ENCODE peak calls at places on chromosomes 11 and 22, in seven cellular contexts. M is body of pancreas, V is Peyer's patch, R is spleen, U is K562, W is transverse colon, K is heart left ventricle. J is an unnamed sample.

GRCh38 chr11:45303316-45303715 is 17.2 kb upstream of the SYT13 start:
- DNase-seq in M (no peak), V (no peak), R (no peak), U (no peak), W (no peak), K (no peak), J (no peak)

GRCh38 chr22:41752011-41752975 is 48.2 kb upstream of the CCDC134 start:
- DNase-seq in M (no peak), V (no peak), R (no peak), U (no peak), W (no peak), K (no peak), J (peak)

GRCh38 chr11:11288972-11289616 is 64.0 kb downstream of the CSNK2A3 start:
- DNase-seq in M (no peak), V (no peak), R (no peak), U (no peak), W (no peak), K (no peak), J (no peak)

GRCh38 chr11:63277345-63277943 is 34.0 kb upstream of the SLC22A25 start:
- DNase-seq in M (no peak), V (no peak), R (no peak), U (peak), W (no peak), K (no peak), J (peak)

GRCh38 chr22:50247748-50248147 is 2.9 kb upstream of the TUBGCP6 start:
- DNase-seq in M (peak), V (peak), R (no peak), U (peak), W (peak), K (no peak), J (no peak)

GRCh38 chr11:119699227-119699626 is 29.8 kb downstream of the NECTIN1 start:
- DNase-seq in M (peak), V (peak), R (no peak), U (no peak), W (peak), K (peak), J (peak)

GRCh38 chr11:28383471-28383870 is 275.3 kb downstream of the METTL15 start:
- DNase-seq in M (no peak), V (no peak), R (no peak), U (no peak), W (no peak), K (no peak), J (no peak)

GRCh38 chr11:75028321-75029097 is 39.8 kb downstream of the NEU3 start:
- DNase-seq in M (no peak), V (no peak), R (no peak), U (no peak), W (no peak), K (no peak), J (no peak)

GRCh38 chr11:2814751-2815150 is 70.8 kb downstream of the CDKN1C start:
- DNase-seq in M (no peak), V (no peak), R (peak), U (no peak), W (no peak), K (no peak), J (no peak)

GRCh38 chr11:31240340-31240904 is 129.1 kb downstream of the DCDC1 start:
- DNase-seq in M (peak), V (no peak), R (no peak), U (peak), W (no peak), K (no peak), J (peak)

GRCh38 chr11:130846606-130847005 is 69.7 kb downstream of the SNX19 start:
- DNase-seq in M (no peak), V (no peak), R (no peak), U (no peak), W (no peak), K (no peak), J (peak)

GRCh38 chr22:43971112-43971511 is 15.9 kb downstream of the SAMM50 start:
- DNase-seq in M (no peak), V (no peak), R (no peak), U (no peak), W (no peak), K (no peak), J (no peak)

GRCh38 chr22:47802446-47802845 is 1040.0 kb downstream of the TBC1D22A start:
- DNase-seq in M (no peak), V (no peak), R (peak), U (no peak), W (no peak), K (no peak), J (no peak)

GRCh38 chr11:76700177-76701100 is 29.9 kb upstream of the LRRC32 start:
- DNase-seq in M (no peak), V (peak), R (peak), U (peak), W (no peak), K (no peak), J (peak)

GRCh38 chr22:23542933-23543332 is 37.2 kb downstream of the IGLL1 start:
- DNase-seq in M (no peak), V (no peak), R (no peak), U (no peak), W (no peak), K (no peak), J (no peak)

GRCh38 chr11:61332266-61332822 is 561 bp downstream of the DDB1 start:
- DNase-seq in M (no peak), V (no peak), R (no peak), U (peak), W (no peak), K (no peak), J (peak)

GRCh38 chr22:21026783-21027692 is 5.3 kb downstream of the SLC7A4 start:
- DNase-seq in M (no peak), V (no peak), R (no peak), U (no peak), W (no peak), K (no peak), J (no peak)

GRCh38 chr11:121244861-121245260 is 47.7 kb upstream of the SC5D start:
- DNase-seq in M (no peak), V (no peak), R (no peak), U (no peak), W (no peak), K (no peak), J (no peak)

GRCh38 chr22:17835256-17835655 is 61.0 kb upstream of the BID start:
- DNase-seq in M (no peak), V (no peak), R (no peak), U (no peak), W (no peak), K (no peak), J (no peak)

GRCh38 chr11:120622189-120622912 is 110.8 kb downstream of the GRIK4 start:
- DNase-seq in M (no peak), V (no peak), R (no peak), U (peak), W (no peak), K (no peak), J (no peak)

GRCh38 chr11:67545280-67545679 is 22.0 kb upstream of the CABP2 start:
- DNase-seq in M (peak), V (peak), R (no peak), U (peak), W (peak), K (peak), J (peak)

GRCh38 chr11:16987205-16987568 is 27.0 kb downstream of the PLEKHA7 start:
- DNase-seq in M (peak), V (peak), R (no peak), U (peak), W (peak), K (no peak), J (no peak)

GRCh38 chr22:23058063-23058462 is 12.3 kb upstream of the GNAZ start:
- DNase-seq in M (no peak), V (no peak), R (no peak), U (no peak), W (no peak), K (no peak), J (no peak)

GRCh38 chr22:22364207-22364606 is 119.6 kb downstream of the VPREB1 start:
- DNase-seq in M (no peak), V (no peak), R (no peak), U (no peak), W (no peak), K (no peak), J (no peak)

GRCh38 chr11:9206496-9206895 is 58.7 kb downstream of the DENND5A start:
- DNase-seq in M (no peak), V (no peak), R (no peak), U (no peak), W (no peak), K (no peak), J (no peak)

GRCh38 chr22:42056757-42057511 is 13.7 kb downstream of the NAGA start:
- DNase-seq in M (no peak), V (no peak), R (no peak), U (no peak), W (no peak), K (no peak), J (no peak)

GRCh38 chr11:35317253-35317652 is 102.1 kb downstream of the SLC1A2 start:
- DNase-seq in M (peak), V (no peak), R (peak), U (no peak), W (no peak), K (no peak), J (no peak)

GRCh38 chr11:93957553-93957952 is 63.6 kb upstream of the HEPHL1 start:
- DNase-seq in M (no peak), V (no peak), R (no peak), U (no peak), W (no peak), K (no peak), J (no peak)

GRCh38 chr22:49358041-49358440 is 469.6 kb downstream of the BRD1 start:
- DNase-seq in M (no peak), V (no peak), R (peak), U (no peak), W (no peak), K (no peak), J (no peak)

GRCh38 chr11:125674210-125674609 is 6.4 kb downstream of the ACRV1 start:
- DNase-seq in M (no peak), V (no peak), R (no peak), U (no peak), W (no peak), K (no peak), J (no peak)

GRCh38 chr11:130070109-130070828 is 575 bp downstream of the APLP2 start:
- DNase-seq in M (peak), V (peak), R (peak), U (peak), W (peak), K (peak), J (no peak)

GRCh38 chr11:113022267-113022666 is 61.0 kb downstream of the NCAM1 start:
- DNase-seq in M (no peak), V (no peak), R (no peak), U (no peak), W (no peak), K (no peak), J (no peak)

GRCh38 chr11:112817376-112817775 is 143.8 kb upstream of the NCAM1 start:
- DNase-seq in M (no peak), V (no peak), R (no peak), U (no peak), W (no peak), K (no peak), J (no peak)

GRCh38 chr22:23261900-23262450 is 81.7 kb downstream of the BCR start:
- DNase-seq in M (no peak), V (no peak), R (no peak), U (no peak), W (no peak), K (no peak), J (no peak)

GRCh38 chr22:44685384-44686056 is 16.5 kb upstream of the PRR5 start:
- DNase-seq in M (no peak), V (peak), R (peak), U (peak), W (peak), K (no peak), J (no peak)

GRCh38 chr11:134633276-134633675 is 221.2 kb upstream of the B3GAT1 start:
- DNase-seq in M (no peak), V (no peak), R (no peak), U (no peak), W (no peak), K (no peak), J (no peak)

GRCh38 chr11:134634897-134635831 is 223.1 kb upstream of the B3GAT1 start:
- DNase-seq in M (no peak), V (peak), R (peak), U (no peak), W (no peak), K (no peak), J (no peak)

GRCh38 chr11:134636071-134636470 is 224.0 kb upstream of the B3GAT1 start:
- DNase-seq in M (no peak), V (peak), R (peak), U (no peak), W (no peak), K (no peak), J (no peak)

GRCh38 chr11:134630896-134631295 is 218.9 kb upstream of the B3GAT1 start:
- DNase-seq in M (no peak), V (no peak), R (no peak), U (no peak), W (no peak), K (no peak), J (no peak)

GRCh38 chr11:134632347-134633119 is 220.5 kb upstream of the B3GAT1 start:
- DNase-seq in M (no peak), V (peak), R (peak), U (no peak), W (no peak), K (no peak), J (no peak)
- H3K27ac ChIP-seq in M (no peak), V (no peak), R (no peak), U (no peak), W (no peak), K (no peak), J (no peak)

DNA sequence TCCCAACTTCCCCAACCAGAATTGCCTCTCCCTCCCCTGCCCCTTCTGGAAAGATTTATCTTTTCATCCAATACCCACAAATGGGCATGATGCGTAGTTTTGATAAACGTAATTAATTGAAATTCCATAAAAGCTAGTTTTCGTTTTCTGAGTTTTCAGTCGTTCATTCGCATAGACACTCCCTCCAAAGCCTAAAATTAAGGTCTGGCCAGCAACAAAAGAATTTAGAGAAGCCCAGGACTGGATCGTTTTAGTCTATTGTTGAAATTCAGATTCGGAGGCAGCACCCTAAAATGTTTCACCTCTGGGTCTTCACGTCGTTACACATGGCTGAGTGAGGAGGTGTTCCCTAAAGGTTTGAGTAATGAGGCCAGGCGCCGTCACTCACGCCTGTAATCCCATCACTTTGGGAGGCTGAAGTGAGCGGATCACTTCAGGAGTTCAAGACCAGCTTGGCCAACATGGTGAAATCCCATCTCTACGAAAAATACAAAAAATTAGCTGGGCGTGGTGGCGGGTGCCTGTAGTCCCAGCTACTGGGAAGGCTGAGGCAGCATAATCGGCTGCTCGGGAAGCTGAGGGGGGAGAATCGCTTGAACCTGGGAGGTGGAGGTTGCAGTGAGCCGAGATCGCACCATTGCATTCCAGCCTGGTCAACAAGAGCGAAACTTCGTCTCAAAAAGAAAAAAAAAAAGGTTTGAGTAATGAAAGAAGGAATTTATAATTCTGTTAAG is 589 bp upstream of the NDUFC2 start:
- DNase-seq in M (no peak), V (no peak), R (no peak), U (peak), W (no peak), K (no peak), J (no peak)
- TF ChIP-seq POLR2A in M (no peak), V (no peak), R (no peak), U (no peak), W (no peak), K (no peak), J (no peak)

GRCh38 chr22:34760276-34761008 is 305.5 kb upstream of the ISX start:
- DNase-seq in M (no peak), V (no peak), R (no peak), U (no peak), W (no peak), K (no peak), J (no peak)
- H3K27ac ChIP-seq in M (peak), V (no peak), R (no peak), U (no peak), W (no peak), K (no peak), J (no peak)

GRCh38 chr22:31083923-31084810 is 3.0 kb downstream of the SMTN start:
- DNase-seq in M (no peak), V (no peak), R (peak), U (peak), W (peak), K (no peak), J (no peak)

GRCh38 chr22:31083377-31083768 is 2.3 kb downstream of the SMTN start:
- DNase-seq in M (peak), V (no peak), R (no peak), U (no peak), W (peak), K (no peak), J (no peak)

GRCh38 chr22:31085493-31085824 is 4.3 kb downstream of the SMTN start:
- DNase-seq in M (peak), V (no peak), R (no peak), U (no peak), W (peak), K (peak), J (no peak)

GRCh38 chr22:31085928-31086327 is 4.8 kb downstream of the SMTN start:
- DNase-seq in M (no peak), V (no peak), R (no peak), U (no peak), W (no peak), K (no peak), J (no peak)

DNA sequence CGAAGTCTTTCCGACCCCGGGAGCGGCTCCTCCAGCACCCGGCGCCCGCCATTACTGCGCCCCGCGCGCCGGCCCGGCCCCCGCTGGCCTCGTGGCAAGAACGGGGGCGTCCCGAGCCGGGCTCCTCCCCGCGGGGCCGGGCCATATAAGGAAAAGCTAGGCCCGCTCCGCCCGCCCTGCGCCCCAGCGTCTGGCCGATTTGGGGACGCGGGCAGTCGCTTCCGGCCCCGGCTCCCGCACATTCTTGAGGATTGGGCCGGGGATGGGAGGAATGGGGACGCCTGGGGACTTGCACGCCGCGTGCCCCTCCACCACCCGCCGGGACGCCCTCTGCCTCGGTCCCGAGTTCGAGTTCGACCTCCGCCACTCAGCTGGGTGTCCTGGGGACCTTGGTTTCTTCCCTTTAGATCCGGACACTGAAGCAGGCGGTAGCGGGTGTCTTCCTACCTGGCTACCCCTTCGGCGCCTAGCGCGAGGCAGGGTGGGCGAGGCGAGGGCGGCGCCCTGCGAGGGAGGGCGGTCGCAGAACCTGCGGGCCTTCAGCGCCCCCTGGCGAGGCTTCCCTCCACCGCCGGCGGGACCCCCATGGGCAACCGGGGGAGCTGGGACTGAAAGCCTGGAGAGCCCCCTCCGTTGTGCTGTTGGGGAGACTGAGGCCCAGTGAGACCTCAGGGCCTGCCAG is 3.8 kb downstream of the SMTN start:
- DNase-seq in M (peak), V (peak), R (peak), U (peak), W (peak), K (peak), J (no peak)
- TF ChIP-seq POLR2A in M (peak), V (peak), R (no peak), U (peak), W (peak), K (no peak), J (no peak)

GRCh38 chr11:15911377-15912044 is 444.8 kb downstream of the SOX6 start:
- DNase-seq in M (peak), V (no peak), R (no peak), U (no peak), W (no peak), K (peak), J (no peak)
- H3K27ac ChIP-seq in M (no peak), V (no peak), R (no peak), U (no peak), W (no peak), K (no peak), J (no peak)

GRCh38 chr11:88174627-88175003 is 628 bp downstream of the RAB38 start:
- DNase-seq in M (peak), V (peak), R (peak), U (no peak), W (peak), K (peak), J (no peak)
- TF ChIP-seq POLR2A in M (peak), V (no peak), R (no peak), U (no peak), W (no peak), K (no peak), J (no peak)

DNA sequence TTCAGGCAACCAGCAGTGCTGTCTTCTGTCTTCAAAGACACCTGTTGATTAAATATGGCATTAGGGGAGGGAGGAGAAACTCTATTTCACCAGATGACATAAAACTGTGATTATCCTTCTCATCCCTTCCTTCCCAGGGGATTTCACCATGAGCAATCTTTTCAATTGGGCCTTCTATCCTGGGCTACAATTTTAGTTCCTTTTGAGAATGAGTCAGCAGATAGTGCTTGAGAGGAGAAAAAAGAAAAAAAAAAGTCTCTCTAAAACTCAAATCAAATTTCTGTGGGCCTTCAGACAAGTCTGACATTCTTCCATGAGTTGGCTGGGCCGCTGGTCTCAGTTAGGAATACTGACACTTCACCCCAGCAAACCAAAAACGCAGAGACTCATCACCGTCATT is 7.2 kb downstream of the FLI1 start:
- DNase-seq in M (no peak), V (no peak), R (no peak), U (no peak), W (no peak), K (no peak), J (no peak)
- H3K27ac ChIP-seq in M (no peak), V (no peak), R (peak), U (no peak), W (no peak), K (no peak), J (no peak)

DNA sequence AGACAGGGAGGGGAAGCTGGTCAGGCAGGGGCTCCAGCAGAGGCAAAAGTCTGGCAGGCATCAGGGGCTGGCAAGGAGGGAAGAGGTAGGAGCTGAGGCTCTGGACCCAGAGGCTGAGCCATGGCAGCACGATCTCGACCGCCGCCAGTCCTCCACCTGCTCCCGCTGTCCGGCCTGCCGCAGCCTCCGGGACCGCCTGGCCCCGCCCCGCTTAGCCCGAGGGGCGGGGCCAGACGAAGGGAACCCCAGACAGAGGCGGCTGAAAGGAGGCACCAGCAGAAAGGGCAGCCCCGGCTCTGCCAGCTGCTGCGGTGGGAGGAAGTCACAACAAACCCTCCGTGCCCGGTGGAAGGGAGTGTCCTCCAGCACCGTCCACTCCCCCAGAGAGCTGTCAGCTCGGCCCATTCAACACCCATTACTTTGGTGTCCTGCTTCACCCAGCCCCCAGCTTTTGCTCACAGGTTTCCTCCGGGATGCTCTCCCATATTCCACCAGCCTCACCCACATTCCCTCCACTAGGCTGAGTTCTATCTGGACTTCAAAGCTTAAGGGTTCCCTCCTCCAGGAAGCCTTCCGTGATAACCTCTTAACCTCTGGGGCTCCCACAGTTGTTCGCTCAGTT is at the start of gene MFNG:
- DNase-seq in M (peak), V (peak), R (peak), U (peak), W (peak), K (peak), J (peak)
- TF ChIP-seq POLR2A in M (peak), V (no peak), R (no peak), U (no peak), W (no peak), K (no peak), J (no peak)

J was measured in HepG2.